ENCODE peak calls at places on chromosomes 2 and 18, in five cellular contexts. H is BE2C; Q is cardiac septum; P is stimulated activated CD8-positive, alpha-beta memory T cell treated with anti-CD3 and anti-CD28 coated beads, Interleukin-12 subunit alpha, Interleukin-12 subunit beta, amount 100 ng/mL, for 4 hours; W is CD8-positive, alpha-beta T cell. O is an unnamed sample.

GRCh38 chr18:32798209-32798960 is 25.6 kb upstream of the KLHL14 start:
- DNase-seq in H (no peak), W (no peak), Q (no peak), P (no peak), O (no peak)

GRCh38 chr2:9692392-9693137 is 61.8 kb upstream of the YWHAQ start:
- DNase-seq in P (no peak), Q (no peak), W (no peak), H (no peak), O (no peak)

GRCh38 chr2:190607657-190608357 is 41.1 kb upstream of the NAB1 start:
- DNase-seq in P (no peak), W (no peak), H (no peak), Q (no peak), O (no peak)

GRCh38 chr18:60485207-60485606 is 112.6 kb upstream of the MC4R start:
- DNase-seq in Q (no peak), H (no peak), W (no peak), P (no peak), O (no peak)

GRCh38 chr2:230692760-230693159 is 19.9 kb upstream of the CAB39 start:
- DNase-seq in Q (no peak), P (no peak), W (no peak), H (no peak), O (no peak)

GRCh38 chr2:104412384-104412783 is 441.5 kb upstream of the POU3F3 start:
- DNase-seq in W (no peak), H (peak; percentile 39), Q (no peak), P (no peak), O (peak; percentile 46)

GRCh38 chr18:7366597-7366996 is 135.7 kb downstream of the LRRC30 start:
- DNase-seq in W (no peak), H (no peak), P (no peak), Q (no peak), O (no peak)

GRCh38 chr2:216499641-216500218 is 1.1 kb downstream of the RPL37A start:
- DNase-seq in Q (no peak), H (no peak), W (no peak), P (no peak), O (no peak)

GRCh38 chr2:196172976-196173375 is 1.6 kb upstream of the STK17B start:
- DNase-seq in W (no peak), Q (no peak), P (no peak), H (no peak), O (no peak)

GRCh38 chr2:20398956-20399567 is 47.8 kb upstream of the RHOB start:
- DNase-seq in H (no peak), P (no peak), Q (no peak), W (no peak), O (no peak)

GRCh38 chr2:133077259-133077822 is 407.3 kb upstream of the LYPD1 start:
- DNase-seq in W (no peak), P (no peak), Q (no peak), H (no peak), O (no peak)

GRCh38 chr2:223887127-223887526 is 49.7 kb upstream of the AP1S3 start:
- DNase-seq in W (no peak), P (no peak), H (no peak), Q (no peak), O (no peak)